ENCODE peak calls at places on chromosome 15, in four cellular contexts. Y, W, K and T are unnamed samples.

GRCh38 chr15:59124261-59124660 is 19.3 kb downstream of the CCNB2 start:
- DNase-seq in K (no peak), W (no peak), Y (no peak), T (no peak)

GRCh38 chr15:88897456-88898194 is 2.3 kb upstream of the HAPLN3 start:
- DNase-seq in Y (peak), K (peak), W (peak), T (peak)

GRCh38 chr15:92385096-92385495 is 8.6 kb upstream of the ST8SIA2 start:
- DNase-seq in Y (no peak), K (no peak), W (no peak), T (no peak)

GRCh38 chr15:62497356-62497755 is 332.3 kb upstream of the C2CD4B start:
- DNase-seq in Y (no peak), W (no peak), K (no peak), T (no peak)

GRCh38 chr15:82129769-82130168 is 84.0 kb upstream of the MEX3B start:
- DNase-seq in Y (no peak), K (peak), W (no peak), T (peak)

GRCh38 chr15:93152264-93152884 is 63.4 kb upstream of the RGMA start:
- DNase-seq in W (peak), Y (no peak), K (no peak), T (no peak)

GRCh38 chr15:66923438-66923881 is 141.9 kb upstream of the SMAD3 start:
- DNase-seq in K (no peak), Y (no peak), W (no peak), T (no peak)

GRCh38 chr15:31752363-31752762 is 278.0 kb upstream of the CHRNA7 start:
- DNase-seq in W (no peak), K (peak), Y (no peak), T (no peak)

GRCh38 chr15:31127596-31128261 is 26.2 kb upstream of the TRPM1 start:
- DNase-seq in Y (no peak), W (no peak), K (no peak), T (no peak)

GRCh38 chr15:67406257-67406861 is 114.6 kb upstream of the C15orf61 start:
- DNase-seq in K (no peak), Y (no peak), W (no peak), T (no peak)

GRCh38 chr15:63502843-63503738 is 1.3 kb upstream of the USP3 start:
- DNase-seq in W (no peak), K (peak), Y (peak), T (peak)

GRCh38 chr15:73686781-73687256 is 2.6 kb downstream of the CD276 start:
- DNase-seq in Y (no peak), K (peak), W (no peak), T (peak)

GRCh38 chr15:63135804-63136203 is 14.1 kb downstream of the LACTB start:
- DNase-seq in W (no peak), Y (no peak), K (peak), T (peak)

GRCh38 chr15:84570164-84570692 is 30.6 kb upstream of the ZSCAN2 start:
- DNase-seq in K (peak), Y (peak), W (peak), T (no peak)